ENCODE peak calls at places on chromosomes 11 and 22, in four cellular contexts. One of them, this sample, is unnamed.

GRCh38 chr11:44014968-44015623 is 32.7 kb upstream of the ACCSL start:
- DNase-seq in aorta: no peak
- DNase-seq in adrenal gland: peak; percentile 35
- DNase-seq in HAP-1: no peak
- DNase-seq in this sample: no peak

GRCh38 chr22:38067771-38068360 is 10.7 kb downstream of the PICK1 start:
- DNase-seq in aorta: no peak
- DNase-seq in adrenal gland: no peak
- DNase-seq in HAP-1: no peak
- DNase-seq in this sample: no peak

GRCh38 chr11:32840587-32840986 is 10.9 kb downstream of the PRRG4 start:
- DNase-seq in HAP-1: no peak
- DNase-seq in adrenal gland: no peak
- DNase-seq in aorta: no peak
- DNase-seq in this sample: no peak

GRCh38 chr11:103807806-103808205 is 228.6 kb upstream of the DDI1 start:
- DNase-seq in HAP-1: no peak
- DNase-seq in aorta: no peak
- DNase-seq in adrenal gland: no peak
- DNase-seq in this sample: no peak

GRCh38 chr22:47042861-47043496 is 280.5 kb downstream of the TBC1D22A start:
- DNase-seq in HAP-1: no peak
- DNase-seq in adrenal gland: no peak
- DNase-seq in aorta: no peak
- DNase-seq in this sample: no peak

GRCh38 chr11:104380358-104380757 is 216.4 kb upstream of the PDGFD start:
- DNase-seq in aorta: no peak
- DNase-seq in adrenal gland: no peak
- DNase-seq in HAP-1: peak; percentile 67
- DNase-seq in this sample: no peak

GRCh38 chr11:47768090-47768620 is 1.0 kb upstream of the FNBP4 start:
- DNase-seq in HAP-1: peak; percentile 87
- DNase-seq in aorta: peak; percentile 79
- DNase-seq in adrenal gland: peak; percentile 89
- DNase-seq in this sample: no peak

GRCh38 chr11:128518493-128519207 is 68.7 kb downstream of the ETS1 start:
- DNase-seq in aorta: no peak
- DNase-seq in adrenal gland: no peak
- DNase-seq in HAP-1: no peak
- DNase-seq in this sample: no peak

GRCh38 chr11:47514825-47515647 is 37.9 kb downstream of the CELF1 start:
- DNase-seq in HAP-1: no peak
- DNase-seq in adrenal gland: no peak
- DNase-seq in aorta: no peak
- DNase-seq in this sample: no peak

GRCh38 chr11:125931116-125931515 is 14.7 kb upstream of the VSIG10L2 start:
- DNase-seq in aorta: no peak
- DNase-seq in HAP-1: no peak
- DNase-seq in adrenal gland: no peak
- DNase-seq in this sample: no peak

GRCh38 chr11:69215784-69216415 is 60.2 kb downstream of the SMIM38 start:
- DNase-seq in HAP-1: no peak
- DNase-seq in adrenal gland: peak; percentile 29
- DNase-seq in aorta: no peak
- DNase-seq in this sample: no peak

GRCh38 chr11:86740628-86741488 is 59.5 kb upstream of the PRSS23 start:
- DNase-seq in HAP-1: no peak
- DNase-seq in adrenal gland: peak; percentile 92
- DNase-seq in aorta: peak; percentile 77
- DNase-seq in this sample: peak; percentile 61

GRCh38 chr22:46238541-46238940 is 11.6 kb downstream of the CDPF1 start:
- DNase-seq in adrenal gland: peak; percentile 46
- DNase-seq in HAP-1: no peak
- DNase-seq in aorta: no peak
- DNase-seq in this sample: no peak

GRCh38 chr11:59053387-59053786 is 32.7 kb upstream of the GLYATL1B start:
- DNase-seq in aorta: peak; percentile 78
- DNase-seq in HAP-1: peak; percentile 10
- DNase-seq in adrenal gland: peak; percentile 86
- DNase-seq in this sample: peak; percentile 37

GRCh38 chr22:45335854-45336492 is 26.2 kb downstream of the FAM118A start:
- DNase-seq in aorta: no peak
- DNase-seq in HAP-1: no peak
- DNase-seq in adrenal gland: no peak
- DNase-seq in this sample: no peak

GRCh38 chr11:80925291-80925690 is 1484.5 kb upstream of the TENM4 start:
- DNase-seq in adrenal gland: no peak
- DNase-seq in aorta: no peak
- DNase-seq in HAP-1: no peak
- DNase-seq in this sample: no peak

GRCh38 chr11:67507242-67507890 is 596 bp downstream of the CDK2AP2 start:
- DNase-seq in HAP-1: peak; percentile 60
- DNase-seq in aorta: peak; percentile 86
- DNase-seq in adrenal gland: peak; percentile 89
- DNase-seq in this sample: no peak

GRCh38 chr22:39665229-39665628 is 94.7 kb downstream of the CACNA1I start:
- DNase-seq in aorta: no peak
- DNase-seq in HAP-1: no peak
- DNase-seq in adrenal gland: no peak
- DNase-seq in this sample: no peak

GRCh38 chr11:122910775-122911174 is 28.2 kb downstream of the JHY start:
- DNase-seq in adrenal gland: no peak
- DNase-seq in aorta: no peak
- DNase-seq in HAP-1: no peak
- DNase-seq in this sample: no peak

GRCh38 chr11:2300936-2301630 is 635 bp downstream of the C11orf21 start:
- DNase-seq in aorta: no peak
- DNase-seq in adrenal gland: peak; percentile 39
- DNase-seq in HAP-1: no peak
- DNase-seq in this sample: no peak

GRCh38 chr11:16790484-16791240 is 52.2 kb downstream of the C11orf58 start:
- DNase-seq in adrenal gland: no peak
- DNase-seq in HAP-1: no peak
- DNase-seq in aorta: no peak
- DNase-seq in this sample: no peak
- H3K4me1 ChIP-seq in adrenal gland: peaks cover 15% of the 10 kb centered on the region
- H3K4me1 ChIP-seq in HAP-1: no peaks in the 10 kb centered on the region
- H3K4me1 ChIP-seq in aorta: peaks cover 5% of the 10 kb centered on the region
- H3K4me1 ChIP-seq in this sample: no peaks in the 10 kb centered on the region

GRCh38 chr11:116070555-116070954 is 566.3 kb upstream of the CADM1 start:
- DNase-seq in HAP-1: no peak
- DNase-seq in aorta: no peak
- DNase-seq in adrenal gland: no peak
- DNase-seq in this sample: no peak

GRCh38 chr11:116065519-116065918 is 561.3 kb upstream of the CADM1 start:
- DNase-seq in aorta: no peak
- DNase-seq in adrenal gland: no peak
- DNase-seq in HAP-1: no peak
- DNase-seq in this sample: no peak

GRCh38 chr11:116062526-116063171 is 558.4 kb upstream of the CADM1 start:
- DNase-seq in HAP-1: no peak
- DNase-seq in aorta: no peak
- DNase-seq in adrenal gland: no peak
- DNase-seq in this sample: no peak

GRCh38 chr11:116065986-116066385 is 561.8 kb upstream of the CADM1 start:
- DNase-seq in HAP-1: no peak
- DNase-seq in adrenal gland: no peak
- DNase-seq in aorta: no peak
- DNase-seq in this sample: no peak

GRCh38 chr11:116066777-116067176 is 562.6 kb upstream of the CADM1 start:
- DNase-seq in adrenal gland: no peak
- DNase-seq in aorta: no peak
- DNase-seq in HAP-1: no peak
- DNase-seq in this sample: no peak
- H3K4me1 ChIP-seq in adrenal gland: no peaks in the 10 kb centered on the region
- H3K4me1 ChIP-seq in aorta: no peaks in the 10 kb centered on the region
- H3K4me1 ChIP-seq in HAP-1: no peaks in the 10 kb centered on the region
- H3K4me1 ChIP-seq in this sample: no peaks in the 10 kb centered on the region

DNA sequence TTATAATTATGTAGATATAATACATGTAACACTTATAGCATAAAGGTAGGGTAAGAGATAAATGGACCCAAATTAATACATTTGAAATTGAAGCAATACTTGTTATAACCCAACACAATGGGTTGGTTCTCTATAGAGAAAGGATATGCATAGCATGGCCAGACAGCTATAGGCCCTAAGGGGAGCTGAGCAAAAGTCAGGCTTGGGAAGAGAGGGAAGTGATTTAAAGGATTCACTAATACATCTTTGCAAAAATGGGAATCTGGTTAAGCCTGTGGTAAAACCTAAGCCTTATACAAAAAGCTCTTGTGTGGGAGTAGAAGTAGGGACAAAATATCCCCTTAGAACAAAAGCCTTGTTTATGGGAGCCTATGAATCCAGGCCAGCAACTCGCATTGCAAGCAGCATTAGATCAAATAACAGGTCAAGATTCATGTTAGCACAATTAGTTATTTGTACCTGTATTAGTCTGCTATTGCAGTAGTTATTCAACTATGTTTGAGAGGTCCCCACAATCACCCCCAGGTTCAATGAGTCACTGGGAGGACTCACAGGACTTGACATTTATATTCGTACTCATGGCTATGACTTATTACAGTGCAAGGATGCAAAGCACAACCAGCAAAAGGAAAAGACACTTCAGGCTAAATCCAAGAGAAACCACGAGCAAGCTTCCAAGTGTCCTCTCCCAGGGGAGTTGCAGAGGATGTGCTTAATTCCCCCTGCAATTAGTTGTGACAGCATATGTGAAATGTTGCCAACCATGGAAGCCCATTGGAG is 144.7 kb upstream of the LMO1 start:
- DNase-seq in HAP-1: peak; percentile 78
- DNase-seq in adrenal gland: no peak
- DNase-seq in aorta: no peak
- DNase-seq in this sample: no peak
- H3K4me1 ChIP-seq in HAP-1: peaks cover 7% of the 10 kb centered on the region
- H3K4me1 ChIP-seq in adrenal gland: peaks cover 8% of the 10 kb centered on the region
- H3K4me1 ChIP-seq in aorta: no peaks in the 10 kb centered on the region
- H3K4me1 ChIP-seq in this sample: no peaks in the 10 kb centered on the region

GRCh38 chr11:120334332-120334731 is 1.9 kb upstream of the ARHGEF12 start:
- DNase-seq in aorta: no peak
- DNase-seq in HAP-1: no peak
- DNase-seq in adrenal gland: no peak
- DNase-seq in this sample: no peak
- H3K4me1 ChIP-seq in aorta: peaks cover 3% of the 10 kb centered on the region
- H3K4me1 ChIP-seq in HAP-1: peaks cover 4% of the 10 kb centered on the region
- H3K4me1 ChIP-seq in adrenal gland: peaks cover 70% of the 10 kb centered on the region
- H3K4me1 ChIP-seq in this sample: no peaks in the 10 kb centered on the region

DNA sequence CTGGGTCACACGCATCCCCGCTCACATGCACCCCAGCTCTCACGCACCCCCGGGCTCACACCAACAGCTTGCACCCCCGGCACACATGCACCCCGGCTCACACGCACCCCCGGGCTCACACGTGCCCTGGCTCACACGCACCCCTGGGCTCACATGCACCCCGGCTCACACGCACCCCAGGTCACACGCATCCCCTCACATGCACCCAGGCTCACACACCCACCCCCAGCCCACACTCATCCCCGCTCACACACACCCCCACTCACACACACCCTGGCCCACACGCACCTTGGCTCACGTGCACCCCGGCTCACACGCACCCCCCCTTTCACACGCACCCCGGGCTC is 16.3 kb downstream of the TSPAN4 start:
- DNase-seq in adrenal gland: no peak
- DNase-seq in HAP-1: no peak
- DNase-seq in aorta: no peak
- DNase-seq in this sample: no peak
- H3K4me1 ChIP-seq in adrenal gland: peaks cover 19% of the 10 kb centered on the region
- H3K4me1 ChIP-seq in HAP-1: peaks cover 22% of the 10 kb centered on the region
- H3K4me1 ChIP-seq in aorta: no peaks in the 10 kb centered on the region
- H3K4me1 ChIP-seq in this sample: peaks cover 16% of the 10 kb centered on the region

This sample was measured in iPS DF 6.9.